ENCODE peak calls at places on chromosomes 3 and 15, in nine cellular contexts. J, K, Q, V, P, F, C, D and H are unnamed samples.

GRCh38 chr3:8201886-8202285 is 299.7 kb upstream of the LMCD1 start:
- DNase-seq in D (no peak), J (no peak), Q (no peak), V (no peak), F (no peak), C (no peak), P (peak; percentile 45), K (no peak), H (peak; percentile 42)

GRCh38 chr3:184716652-184717607 is 5.1 kb upstream of the MAGEF1 start:
- DNase-seq in V (no peak), F (peak; percentile 42), J (no peak), P (peak; percentile 49), Q (no peak), C (no peak), K (no peak), D (no peak), H (no peak)

GRCh38 chr15:42549052-42549491 is 434 bp downstream of the HAUS2 start:
- DNase-seq in C (peak; percentile 54), D (no peak), V (no peak), J (peak; percentile 8), K (no peak), F (peak; percentile 55), Q (peak; percentile 16), P (peak; percentile 42), H (no peak)

GRCh38 chr3:171190668-171191067 is 164.1 kb upstream of the SLC2A2 start:
- DNase-seq in J (no peak), Q (no peak), D (no peak), K (no peak), C (no peak), V (no peak), P (no peak), F (no peak), H (peak; percentile 34)

GRCh38 chr3:48507256-48508061 is 3.5 kb upstream of the SHISA5 start:
- DNase-seq in Q (peak; percentile 70), K (peak; percentile 68), V (peak; percentile 66), F (peak; percentile 69), D (no peak), J (peak; percentile 84), C (no peak), P (peak; percentile 54), H (peak; percentile 68)

GRCh38 chr15:92205255-92205739 is 188.4 kb upstream of the ST8SIA2 start:
- DNase-seq in P (no peak), Q (no peak), J (no peak), K (no peak), V (no peak), C (no peak), F (peak; percentile 66), D (no peak), H (no peak)

GRCh38 chr3:183808355-183808754 is 17.0 kb downstream of the MAP6D1 start:
- DNase-seq in K (no peak), D (no peak), P (no peak), V (no peak), C (no peak), F (no peak), J (no peak), Q (no peak), H (no peak)

GRCh38 chr3:111650378-111651275 is 55.5 kb upstream of the ZBED2 start:
- DNase-seq in D (no peak), C (no peak), J (no peak), V (no peak), P (no peak), Q (no peak), F (no peak), K (no peak), H (peak; percentile 76)

GRCh38 chr3:173584834-173585831 is 187.6 kb downstream of the NLGN1 start:
- DNase-seq in J (peak; percentile 10), P (peak; percentile 32), K (no peak), C (no peak), F (no peak), D (no peak), V (no peak), Q (no peak), H (no peak)

GRCh38 chr3:76429536-76430177 is 610.2 kb upstream of the ROBO2 start:
- DNase-seq in Q (no peak), K (no peak), P (no peak), D (no peak), V (no peak), C (no peak), F (no peak), J (no peak), H (no peak)

GRCh38 chr15:60035344-60035743 is 31.2 kb downstream of the FOXB1 start:
- DNase-seq in J (no peak), D (no peak), V (no peak), C (no peak), F (no peak), P (no peak), Q (no peak), K (no peak), H (no peak)

GRCh38 chr15:63846022-63846544 is 12.3 kb upstream of the HERC1 start:
- DNase-seq in V (no peak), P (no peak), C (no peak), F (no peak), D (no peak), K (no peak), J (no peak), Q (no peak), H (no peak)

GRCh38 chr15:45150481-45150880 is 20.7 kb downstream of the DUOX1 start:
- DNase-seq in K (no peak), V (no peak), D (no peak), F (no peak), C (no peak), Q (no peak), J (no peak), P (no peak), H (no peak)

GRCh38 chr15:53323197-53323596 is 436.3 kb downstream of the WDR72 start:
- DNase-seq in F (peak; percentile 30), V (no peak), K (no peak), J (no peak), P (no peak), C (no peak), Q (no peak), D (no peak), H (no peak)

GRCh38 chr3:98012974-98013373 is 22.1 kb downstream of the GABRR3 start:
- DNase-seq in Q (no peak), D (no peak), V (no peak), P (peak; percentile 46), C (no peak), F (no peak), J (no peak), K (no peak), H (no peak)

GRCh38 chr15:65077981-65078352 is 1.4 kb downstream of the KBTBD13 start:
- DNase-seq in F (no peak), K (peak; percentile 23), J (no peak), C (no peak), Q (peak; percentile 42), V (peak; percentile 36), P (peak; percentile 70), D (no peak), H (no peak)

GRCh38 chr15:91853501-91853967 is at the start of gene SLCO3A1:
- DNase-seq in F (peak; percentile 58), C (no peak), D (no peak), P (peak; percentile 49), Q (peak; percentile 31), J (peak; percentile 64), K (peak; percentile 40), V (peak; percentile 65), H (no peak)

GRCh38 chr15:43346305-43346704 is 15.9 kb upstream of the LCMT2 start:
- DNase-seq in V (no peak), Q (no peak), P (peak; percentile 14), F (peak; percentile 32), D (no peak), J (no peak), C (no peak), K (no peak), H (no peak)

GRCh38 chr3:56825579-56826438 is 24.1 kb upstream of the ARHGEF3 start:
- DNase-seq in P (peak; percentile 22), K (no peak), J (no peak), F (peak; percentile 25), D (no peak), V (no peak), C (no peak), Q (no peak), H (no peak)

GRCh38 chr3:177470200-177470941 is 273.1 kb upstream of the TBL1XR1 start:
- DNase-seq in Q (no peak), F (peak; percentile 65), K (no peak), V (no peak), C (no peak), J (no peak), D (no peak), P (no peak), H (no peak)

GRCh38 chr3:78728406-78729145 is 1039.2 kb downstream of the ROBO1 start:
- DNase-seq in C (no peak), Q (no peak), P (peak; percentile 60), V (no peak), D (no peak), F (peak; percentile 63), K (no peak), J (peak; percentile 46), H (peak; percentile 33)

GRCh38 chr3:4078903-4079302 is 224.3 kb upstream of the SETMAR start:
- DNase-seq in K (no peak), C (no peak), D (no peak), V (no peak), F (no peak), J (no peak), P (no peak), Q (no peak), H (no peak)